ENCODE peak calls at places on chromosomes 11 and 22, in six cellular contexts. O is D341Med, R is HS-27A, V is NCI-H460, Z is nephron progenitor cell, L is NCI-H2171 treated with DMSO at 0.1 percent for 48 hours. M is an unnamed sample.
A peak's percentile ranks its signal among the peaks of the same experiment; 100 is the strongest.

GRCh38 chr11:27453701-27454100 is 18.9 kb downstream of the LGR4 start:
- DNase-seq in R (no peak), Z (no peak), L (no peak), V (no peak), O (no peak), M (no peak)

GRCh38 chr11:80007616-80008015 is 566.8 kb upstream of the TENM4 start:
- DNase-seq in V (no peak), L (no peak), O (no peak), Z (no peak), R (no peak), M (no peak)

GRCh38 chr22:36946436-36947158 is 33.2 kb downstream of the CSF2RB start:
- DNase-seq in R (no peak), V (peak; percentile 3), O (no peak), Z (no peak), L (no peak), M (no peak)

GRCh38 chr11:47689480-47689879 is 25.7 kb downstream of the AGBL2 start:
- DNase-seq in V (no peak), R (no peak), O (no peak), L (no peak), Z (no peak), M (no peak)

GRCh38 chr22:27022256-27022655 is 364.9 kb downstream of the MIAT start:
- DNase-seq in L (no peak), O (no peak), V (no peak), R (no peak), Z (no peak), M (no peak)

GRCh38 chr22:47168441-47168840 is 406.0 kb downstream of the TBC1D22A start:
- DNase-seq in L (no peak), O (no peak), V (no peak), R (no peak), Z (no peak), M (no peak)

GRCh38 chr11:121328967-121329653 is 36.5 kb downstream of the SC5D start:
- DNase-seq in V (no peak), O (no peak), R (no peak), L (no peak), Z (no peak), M (no peak)

GRCh38 chr22:29292379-29292778 is 14.1 kb upstream of the GAS2L1 start:
- DNase-seq in R (no peak), Z (no peak), V (no peak), O (no peak), L (no peak), M (no peak)

GRCh38 chr22:48753752-48754517 is 1073.7 kb downstream of the BRD1 start:
- DNase-seq in V (no peak), R (no peak), Z (no peak), O (no peak), L (no peak), M (no peak)

GRCh38 chr11:76348348-76348747 is 32.6 kb downstream of the THAP12 start:
- DNase-seq in V (no peak), R (no peak), O (no peak), Z (no peak), L (no peak), M (no peak)

GRCh38 chr11:110894224-110894623 is 182.0 kb upstream of the ARHGAP20 start:
- DNase-seq in Z (no peak), R (no peak), V (no peak), L (no peak), O (no peak), M (no peak)

GRCh38 chr11:23730307-23730998 is 766.4 kb upstream of the LUZP2 start:
- DNase-seq in Z (no peak), R (no peak), V (no peak), O (peak; percentile 17), L (no peak), M (no peak)

GRCh38 chr11:33742249-33742851 is 6.1 kb upstream of the CD59 start:
- DNase-seq in L (peak; percentile 74), Z (no peak), R (no peak), O (no peak), V (no peak), M (no peak)

GRCh38 chr11:121143921-121144320 is 42.9 kb downstream of the TECTA start:
- DNase-seq in O (no peak), Z (no peak), L (no peak), V (no peak), R (no peak), M (no peak)

GRCh38 chr11:115912484-115912945 is 408.3 kb upstream of the CADM1 start:
- DNase-seq in L (peak; percentile 71), Z (no peak), R (no peak), O (peak; percentile 46), V (no peak), M (no peak)

GRCh38 chr11:126461996-126462395 is 106.5 kb downstream of the ST3GAL4 start:
- DNase-seq in R (no peak), V (no peak), O (no peak), Z (no peak), L (no peak), M (no peak)

GRCh38 chr11:114260483-114260882 is 35.7 kb upstream of the NNMT start:
- DNase-seq in R (no peak), Z (no peak), L (no peak), V (no peak), O (no peak), M (no peak)

GRCh38 chr11:72354356-72355115 is 79.8 kb downstream of the CLPB start:
- DNase-seq in Z (no peak), V (no peak), R (no peak), L (no peak), O (no peak), M (no peak)

GRCh38 chr22:33848251-33848650 is 72.0 kb downstream of the LARGE1 start:
- DNase-seq in R (no peak), O (no peak), Z (no peak), V (no peak), L (no peak), M (no peak)

GRCh38 chr22:32206774-32207758 is 2.2 kb upstream of the RFPL2 start:
- DNase-seq in Z (peak; percentile 22), V (no peak), L (peak; percentile 4), R (no peak), O (no peak), M (no peak)

GRCh38 chr22:48664586-48664985 is 1163.1 kb downstream of the BRD1 start:
- DNase-seq in O (no peak), Z (no peak), V (no peak), L (no peak), R (no peak), M (no peak)

GRCh38 chr11:77236901-77237300 is 64.6 kb downstream of the GDPD4 start:
- DNase-seq in Z (no peak), O (no peak), R (no peak), V (no peak), L (no peak), M (no peak)

GRCh38 chr11:8766043-8766992 is 83.7 kb downstream of the RPL27A start:
- DNase-seq in L (no peak), R (no peak), O (no peak), V (no peak), Z (no peak), M (no peak)

GRCh38 chr11:74696932-74697687 is 34.1 kb downstream of the CHRDL2 start:
- DNase-seq in V (no peak), O (no peak), L (no peak), Z (peak; percentile 36), R (no peak), M (peak; percentile 51)

GRCh38 chr11:55648027-55648426 is at the start of gene OR4S2:
- DNase-seq in Z (no peak), V (no peak), L (no peak), O (no peak), R (no peak), M (no peak)

GRCh38 chr11:66221726-66222236 is 46.7 kb upstream of the RAB1B start:
- DNase-seq in R (no peak), O (no peak), V (no peak), Z (no peak), L (no peak), M (no peak)

GRCh38 chr22:20083157-20083890 is 3.3 kb downstream of the DGCR8 start:
- DNase-seq in L (no peak), O (peak; percentile 3), Z (no peak), R (no peak), V (no peak), M (no peak)

GRCh38 chr11:27397619-27398412 is 34.8 kb upstream of the CCDC34 start:
- DNase-seq in V (no peak), R (no peak), O (no peak), L (peak; percentile 49), Z (no peak), M (no peak)

GRCh38 chr22:41949297-41949965 is 2.5 kb upstream of the CENPM start:
- DNase-seq in O (no peak), R (no peak), V (no peak), L (peak; percentile 89), Z (no peak), M (no peak)

GRCh38 chr22:27726726-27727449 is 74.7 kb downstream of the MN1 start:
- DNase-seq in L (peak; percentile 70), V (peak; percentile 93), R (peak; percentile 56), O (no peak), Z (peak; percentile 35), M (peak; percentile 82)

GRCh38 chr22:25353516-25354445 is 134.3 kb downstream of the CRYBB2 start:
- DNase-seq in O (no peak), L (no peak), R (no peak), Z (no peak), V (no peak), M (no peak)

GRCh38 chr22:37401401-37401859 is 25.8 kb downstream of the ELFN2 start:
- DNase-seq in L (no peak), R (no peak), O (no peak), V (no peak), Z (no peak), M (peak; percentile 28)

GRCh38 chr11:2096001-2096918 is 42.9 kb downstream of the IGF2 start:
- DNase-seq in Z (no peak), V (no peak), O (no peak), L (no peak), R (peak; percentile 82), M (peak; percentile 16)

GRCh38 chr22:40347300-40347699 is 1.0 kb downstream of the ADSL start:
- DNase-seq in V (no peak), O (no peak), Z (no peak), R (no peak), L (no peak), M (no peak)

GRCh38 chr22:50576070-50576469 is 2.2 kb downstream of the CPT1B start:
- DNase-seq in V (peak; percentile 41), R (no peak), Z (peak; percentile 20), O (peak; percentile 84), L (no peak), M (peak; percentile 12)

GRCh38 chr11:128450882-128451647 is 136.3 kb downstream of the ETS1 start:
- DNase-seq in L (no peak), V (no peak), Z (no peak), R (no peak), O (no peak), M (no peak)

M was measured in fibroblast of the conjunctiva.